ENCODE peak calls at places on chromosomes 2 and 18, in six cellular contexts. F, D, E, P, Y and W are unnamed samples.

GRCh38 chr2:163601377-163601776 is 134.4 kb downstream of the FIGN start:
- DNase-seq in F (no peak), D (no peak), E (no peak), P (no peak), Y (peak), W (no peak)

GRCh38 chr2:175490306-175490705 is 308.8 kb upstream of the ATP5MC3 start:
- DNase-seq in F (no peak), D (no peak), E (no peak), P (no peak), Y (no peak), W (no peak)

GRCh38 chr2:80281083-80281482 is 23.5 kb downstream of the LRRTM1 start:
- DNase-seq in F (no peak), D (no peak), E (no peak), P (no peak), Y (no peak), W (no peak)

GRCh38 chr18:12345491-12346239 is 31.4 kb downstream of the AFG3L2 start:
- DNase-seq in F (no peak), D (no peak), E (no peak), P (no peak), Y (no peak), W (no peak)

GRCh38 chr2:186058604-186059003 is 320.0 kb downstream of the FSIP2 start:
- DNase-seq in F (no peak), D (no peak), E (no peak), P (no peak), Y (no peak), W (no peak)

GRCh38 chr2:31467426-31467825 is 52.9 kb upstream of the XDH start:
- DNase-seq in F (no peak), D (no peak), E (no peak), P (no peak), Y (no peak), W (no peak)

GRCh38 chr2:228669751-228670150 is 488.3 kb upstream of the SPHKAP start:
- DNase-seq in F (no peak), D (no peak), E (no peak), P (no peak), Y (no peak), W (no peak)

GRCh38 chr2:24970483-24971299 is 1.1 kb downstream of the DNAJC27 start:
- DNase-seq in F (no peak), D (peak), E (no peak), P (no peak), Y (peak), W (no peak)

GRCh38 chr2:73290049-73290839 is 3.1 kb downstream of the EGR4 start:
- DNase-seq in F (peak), D (no peak), E (no peak), P (no peak), Y (peak), W (no peak)

DNA sequence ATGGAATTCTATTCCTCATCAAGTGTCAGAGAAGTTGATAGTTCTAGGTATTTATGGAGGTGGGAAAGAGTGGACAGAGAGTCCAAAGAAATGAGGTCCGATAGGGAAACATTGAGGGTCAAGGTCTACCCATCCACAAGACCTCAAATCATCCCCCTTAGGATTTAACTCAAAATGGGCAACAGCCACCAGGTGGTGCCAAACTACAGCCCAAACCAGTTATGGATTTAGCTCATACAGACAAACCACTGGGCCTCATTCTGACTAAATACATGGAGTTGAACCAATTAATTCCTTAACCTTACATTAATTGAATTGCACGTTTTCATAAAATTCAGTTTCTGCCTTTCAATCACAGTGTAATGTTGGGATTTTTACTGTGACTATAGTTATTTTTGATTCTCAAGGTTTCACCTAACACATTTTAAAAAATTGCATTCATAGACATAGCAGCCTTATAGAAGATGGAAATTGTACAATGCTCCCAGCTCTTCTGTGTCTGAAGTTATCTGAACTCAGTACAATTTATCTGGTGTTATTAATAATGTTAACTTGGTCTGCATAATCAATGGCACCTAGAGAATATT is 98.2 kb upstream of the HNMT start:
- DNase-seq in F (peak), D (peak), E (peak), P (no peak), Y (peak), W (no peak)
- TF ChIP-seq CTCF in F (peak), D (peak), E (peak), P (peak), Y (peak), W (no peak)

GRCh38 chr18:58407649-58408407 is 221.1 kb downstream of the ALPK2 start:
- DNase-seq in F (no peak), D (no peak), E (no peak), P (no peak), Y (no peak), W (no peak)
- TF ChIP-seq CTCF in F (peak), D (no peak), E (no peak), P (no peak), Y (peak), W (no peak)

GRCh38 chr18:76528477-76529432 is 33.7 kb upstream of the ZNF516 start:
- DNase-seq in F (peak), D (peak), E (peak), P (no peak), Y (peak), W (no peak)
- TF ChIP-seq CTCF in F (no peak), D (peak), E (no peak), P (no peak), Y (no peak), W (no peak)

GRCh38 chr2:3741867-3742602 is 38.7 kb downstream of the DCDC2C start:
- DNase-seq in F (no peak), D (no peak), E (no peak), P (no peak), Y (peak), W (no peak)
- TF ChIP-seq CTCF in F (no peak), D (no peak), E (no peak), P (no peak), Y (peak), W (no peak)

GRCh38 chr2:179239838-179240237 is 24.8 kb downstream of the SESTD1 start:
- DNase-seq in F (no peak), D (no peak), E (no peak), P (no peak), Y (no peak), W (no peak)

GRCh38 chr2:179238027-179238426 is 26.6 kb downstream of the SESTD1 start:
- DNase-seq in F (no peak), D (no peak), E (no peak), P (no peak), Y (no peak), W (no peak)

GRCh38 chr2:179243046-179243445 is 21.6 kb downstream of the SESTD1 start:
- DNase-seq in F (no peak), D (no peak), E (no peak), P (no peak), Y (no peak), W (no peak)

GRCh38 chr2:179239194-179239593 is 25.4 kb downstream of the SESTD1 start:
- DNase-seq in F (no peak), D (no peak), E (no peak), P (no peak), Y (peak), W (no peak)

GRCh38 chr2:179240481-179241451 is 23.9 kb downstream of the SESTD1 start:
- DNase-seq in F (no peak), D (no peak), E (no peak), P (no peak), Y (no peak), W (no peak)
- TF ChIP-seq CTCF in F (no peak), D (no peak), E (no peak), P (no peak), Y (peak), W (no peak)

GRCh38 chr2:28185153-28185552 is 207.5 kb upstream of the FOSL2 start:
- DNase-seq in F (no peak), D (no peak), E (no peak), P (no peak), Y (no peak), W (no peak)
- TF ChIP-seq CTCF in F (no peak), D (no peak), E (no peak), P (no peak), Y (no peak), W (no peak)

GRCh38 chr2:95323347-95324155 is 26.4 kb downstream of the KCNIP3 start:
- DNase-seq in F (no peak), D (peak), E (no peak), P (no peak), Y (peak), W (no peak)
- TF ChIP-seq CTCF in F (peak), D (peak), E (peak), P (peak), Y (peak), W (no peak)

GRCh38 chr2:181751266-181752030 is 71.1 kb upstream of the NEUROD1 start:
- DNase-seq in F (no peak), D (no peak), E (no peak), P (no peak), Y (no peak), W (no peak)
- TF ChIP-seq CTCF in F (no peak), D (no peak), E (no peak), P (no peak), Y (no peak), W (no peak)